ENCODE peak calls at places on chromosomes 3 and 15, in nine cellular contexts. One of them, this sample, is unnamed.

GRCh38 chr3:45786801-45787495 is 9.4 kb downstream of the SLC6A20 start:
- DNase-seq in neural crest cell: no peak
- DNase-seq in GM12864: no peak
- DNase-seq in nephron progenitor cell: no peak
- DNase-seq in MCF 10A: no peak
- DNase-seq in transverse colon: no peak
- DNase-seq in kidney: no peak
- DNase-seq in cardiac muscle cell: no peak
- DNase-seq in glutamatergic neuron: no peak
- DNase-seq in this sample: no peak

GRCh38 chr15:92527197-92527596 is 128.4 kb downstream of the FAM174B start:
- DNase-seq in neural crest cell: no peak
- DNase-seq in GM12864: no peak
- DNase-seq in nephron progenitor cell: no peak
- DNase-seq in MCF 10A: peak
- DNase-seq in transverse colon: peak
- DNase-seq in kidney: no peak
- DNase-seq in cardiac muscle cell: peak
- DNase-seq in glutamatergic neuron: no peak
- DNase-seq in this sample: no peak

GRCh38 chr15:98039596-98039995 is 79.1 kb downstream of the ARRDC4 start:
- DNase-seq in neural crest cell: no peak
- DNase-seq in GM12864: no peak
- DNase-seq in nephron progenitor cell: no peak
- DNase-seq in MCF 10A: no peak
- DNase-seq in transverse colon: no peak
- DNase-seq in kidney: no peak
- DNase-seq in cardiac muscle cell: no peak
- DNase-seq in glutamatergic neuron: no peak
- DNase-seq in this sample: no peak

GRCh38 chr3:49358884-49359225 is 702 bp upstream of the GPX1 start:
- DNase-seq in neural crest cell: no peak
- DNase-seq in GM12864: no peak
- DNase-seq in nephron progenitor cell: no peak
- DNase-seq in MCF 10A: no peak
- DNase-seq in transverse colon: no peak
- DNase-seq in kidney: no peak
- DNase-seq in cardiac muscle cell: no peak
- DNase-seq in glutamatergic neuron: no peak
- DNase-seq in this sample: no peak

GRCh38 chr3:37862219-37862711 is 585 bp downstream of the CTDSPL start:
- DNase-seq in neural crest cell: no peak
- DNase-seq in GM12864: no peak
- DNase-seq in nephron progenitor cell: peak
- DNase-seq in MCF 10A: peak
- DNase-seq in transverse colon: peak
- DNase-seq in kidney: peak
- DNase-seq in cardiac muscle cell: peak
- DNase-seq in glutamatergic neuron: peak
- DNase-seq in this sample: peak

GRCh38 chr15:50051344-50051743 is 67.7 kb downstream of the ATP8B4 start:
- DNase-seq in neural crest cell: no peak
- DNase-seq in GM12864: no peak
- DNase-seq in nephron progenitor cell: no peak
- DNase-seq in MCF 10A: no peak
- DNase-seq in transverse colon: no peak
- DNase-seq in kidney: no peak
- DNase-seq in cardiac muscle cell: no peak
- DNase-seq in glutamatergic neuron: no peak
- DNase-seq in this sample: no peak

GRCh38 chr3:43223670-43224364 is 62.5 kb upstream of the SNRK start:
- DNase-seq in neural crest cell: no peak
- DNase-seq in GM12864: no peak
- DNase-seq in nephron progenitor cell: no peak
- DNase-seq in MCF 10A: no peak
- DNase-seq in transverse colon: no peak
- DNase-seq in kidney: no peak
- DNase-seq in cardiac muscle cell: peak
- DNase-seq in glutamatergic neuron: no peak
- DNase-seq in this sample: no peak

GRCh38 chr3:155079795-155080546 is at the start of gene MME:
- DNase-seq in neural crest cell: peak
- DNase-seq in GM12864: no peak
- DNase-seq in nephron progenitor cell: peak
- DNase-seq in MCF 10A: peak
- DNase-seq in transverse colon: peak
- DNase-seq in kidney: peak
- DNase-seq in cardiac muscle cell: peak
- DNase-seq in glutamatergic neuron: peak
- DNase-seq in this sample: peak

GRCh38 chr3:186724911-186725310 is 7.8 kb downstream of the KNG1 start:
- DNase-seq in neural crest cell: no peak
- DNase-seq in GM12864: no peak
- DNase-seq in nephron progenitor cell: no peak
- DNase-seq in MCF 10A: no peak
- DNase-seq in transverse colon: no peak
- DNase-seq in kidney: no peak
- DNase-seq in cardiac muscle cell: no peak
- DNase-seq in glutamatergic neuron: no peak
- DNase-seq in this sample: no peak

GRCh38 chr3:139122221-139122581 is 77.5 kb upstream of the PRR23C start:
- DNase-seq in neural crest cell: no peak
- DNase-seq in GM12864: no peak
- DNase-seq in nephron progenitor cell: no peak
- DNase-seq in MCF 10A: no peak
- DNase-seq in transverse colon: no peak
- DNase-seq in kidney: no peak
- DNase-seq in cardiac muscle cell: peak
- DNase-seq in glutamatergic neuron: no peak
- DNase-seq in this sample: no peak

GRCh38 chr3:31448035-31448881 is 84.5 kb upstream of the STT3B start:
- DNase-seq in neural crest cell: no peak
- DNase-seq in GM12864: peak
- DNase-seq in nephron progenitor cell: no peak
- DNase-seq in MCF 10A: peak
- DNase-seq in transverse colon: peak
- DNase-seq in kidney: no peak
- DNase-seq in cardiac muscle cell: peak
- DNase-seq in glutamatergic neuron: no peak
- DNase-seq in this sample: peak

GRCh38 chr15:71456362-71456761 is 341.1 kb downstream of the THSD4 start:
- DNase-seq in neural crest cell: no peak
- DNase-seq in GM12864: no peak
- DNase-seq in nephron progenitor cell: no peak
- DNase-seq in MCF 10A: no peak
- DNase-seq in transverse colon: no peak
- DNase-seq in kidney: no peak
- DNase-seq in cardiac muscle cell: no peak
- DNase-seq in glutamatergic neuron: no peak
- DNase-seq in this sample: no peak

GRCh38 chr3:179829391-179829790 is 176.6 kb downstream of the USP13 start:
- DNase-seq in neural crest cell: no peak
- DNase-seq in GM12864: no peak
- DNase-seq in nephron progenitor cell: no peak
- DNase-seq in MCF 10A: no peak
- DNase-seq in transverse colon: no peak
- DNase-seq in kidney: no peak
- DNase-seq in cardiac muscle cell: no peak
- DNase-seq in glutamatergic neuron: no peak
- DNase-seq in this sample: no peak

GRCh38 chr3:108428580-108428979 is 81.8 kb downstream of the MYH15 start:
- DNase-seq in neural crest cell: no peak
- DNase-seq in GM12864: no peak
- DNase-seq in nephron progenitor cell: no peak
- DNase-seq in MCF 10A: no peak
- DNase-seq in transverse colon: no peak
- DNase-seq in kidney: no peak
- DNase-seq in cardiac muscle cell: peak
- DNase-seq in glutamatergic neuron: no peak
- DNase-seq in this sample: no peak

GRCh38 chr15:70095387-70096214 is 2.1 kb downstream of the TLE3 start:
- DNase-seq in neural crest cell: no peak
- DNase-seq in GM12864: no peak
- DNase-seq in nephron progenitor cell: peak
- DNase-seq in MCF 10A: no peak
- DNase-seq in transverse colon: peak
- DNase-seq in kidney: peak
- DNase-seq in cardiac muscle cell: peak
- DNase-seq in glutamatergic neuron: peak
- DNase-seq in this sample: peak

DNA sequence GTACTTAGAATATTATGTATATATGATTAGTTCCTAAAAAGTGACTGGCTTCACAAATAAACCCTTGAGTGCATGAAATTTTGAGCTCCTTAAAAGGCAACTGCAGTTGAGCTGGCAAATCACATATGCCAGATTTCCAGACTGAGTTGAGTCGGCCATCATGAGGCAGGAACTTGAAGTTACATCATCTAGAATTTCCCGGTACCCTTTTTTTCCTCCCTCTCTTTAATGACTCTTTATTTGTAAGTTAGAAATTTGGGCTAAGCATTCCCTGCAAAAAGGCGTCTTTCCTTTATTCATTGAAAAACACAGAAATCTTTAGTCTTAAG is 162.6 kb downstream of the FNDC3B start:
- DNase-seq in neural crest cell: no peak
- DNase-seq in GM12864: no peak
- DNase-seq in nephron progenitor cell: no peak
- DNase-seq in MCF 10A: peak
- DNase-seq in transverse colon: no peak
- DNase-seq in kidney: no peak
- DNase-seq in cardiac muscle cell: peak
- DNase-seq in glutamatergic neuron: no peak
- DNase-seq in this sample: no peak
- TF ChIP-seq CTCF in neural crest cell: no peak
- TF ChIP-seq CTCF in GM12864: no peak
- TF ChIP-seq CTCF in nephron progenitor cell: no peak
- TF ChIP-seq CTCF in MCF 10A: no peak
- TF ChIP-seq CTCF in transverse colon: no peak
- TF ChIP-seq CTCF in kidney: no peak
- TF ChIP-seq CTCF in cardiac muscle cell: no peak
- TF ChIP-seq CTCF in glutamatergic neuron: no peak
- TF ChIP-seq CTCF in this sample: no peak

GRCh38 chr3:112670824-112671223 is 29.9 kb upstream of the CCDC80 start:
- DNase-seq in neural crest cell: no peak
- DNase-seq in GM12864: no peak
- DNase-seq in nephron progenitor cell: no peak
- DNase-seq in MCF 10A: no peak
- DNase-seq in transverse colon: no peak
- DNase-seq in kidney: no peak
- DNase-seq in cardiac muscle cell: no peak
- DNase-seq in glutamatergic neuron: no peak
- DNase-seq in this sample: no peak
- TF ChIP-seq CTCF in neural crest cell: no peak
- TF ChIP-seq CTCF in GM12864: no peak
- TF ChIP-seq CTCF in nephron progenitor cell: no peak
- TF ChIP-seq CTCF in MCF 10A: no peak
- TF ChIP-seq CTCF in transverse colon: no peak
- TF ChIP-seq CTCF in kidney: no peak
- TF ChIP-seq CTCF in cardiac muscle cell: no peak
- TF ChIP-seq CTCF in glutamatergic neuron: no peak
- TF ChIP-seq CTCF in this sample: no peak

DNA sequence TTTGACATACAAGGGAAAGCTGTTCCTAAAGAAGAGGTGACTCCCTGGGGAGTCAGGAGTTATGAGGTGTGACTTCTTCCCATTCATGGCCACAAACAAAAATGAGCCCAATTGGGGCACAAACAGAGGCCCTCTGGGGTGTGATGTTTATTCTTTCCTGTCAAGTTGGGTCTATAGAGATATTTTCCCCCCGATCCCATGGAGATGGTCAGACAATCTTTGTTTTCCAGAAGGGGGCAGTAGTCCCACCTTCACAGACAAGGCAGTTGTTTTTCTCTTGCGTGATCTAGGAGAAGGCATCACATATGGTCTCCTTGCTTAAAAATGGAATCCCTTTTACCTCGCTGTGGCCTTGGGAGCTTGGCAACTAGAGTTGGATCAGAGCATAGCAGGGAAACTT is 110.3 kb downstream of the MFSD1 start:
- DNase-seq in neural crest cell: no peak
- DNase-seq in GM12864: no peak
- DNase-seq in nephron progenitor cell: no peak
- DNase-seq in MCF 10A: no peak
- DNase-seq in transverse colon: no peak
- DNase-seq in kidney: no peak
- DNase-seq in cardiac muscle cell: no peak
- DNase-seq in glutamatergic neuron: no peak
- DNase-seq in this sample: no peak
- TF ChIP-seq CTCF in neural crest cell: peak
- TF ChIP-seq CTCF in GM12864: no peak
- TF ChIP-seq CTCF in nephron progenitor cell: no peak
- TF ChIP-seq CTCF in MCF 10A: no peak
- TF ChIP-seq CTCF in transverse colon: no peak
- TF ChIP-seq CTCF in kidney: no peak
- TF ChIP-seq CTCF in cardiac muscle cell: no peak
- TF ChIP-seq CTCF in glutamatergic neuron: no peak
- TF ChIP-seq CTCF in this sample: no peak

DNA sequence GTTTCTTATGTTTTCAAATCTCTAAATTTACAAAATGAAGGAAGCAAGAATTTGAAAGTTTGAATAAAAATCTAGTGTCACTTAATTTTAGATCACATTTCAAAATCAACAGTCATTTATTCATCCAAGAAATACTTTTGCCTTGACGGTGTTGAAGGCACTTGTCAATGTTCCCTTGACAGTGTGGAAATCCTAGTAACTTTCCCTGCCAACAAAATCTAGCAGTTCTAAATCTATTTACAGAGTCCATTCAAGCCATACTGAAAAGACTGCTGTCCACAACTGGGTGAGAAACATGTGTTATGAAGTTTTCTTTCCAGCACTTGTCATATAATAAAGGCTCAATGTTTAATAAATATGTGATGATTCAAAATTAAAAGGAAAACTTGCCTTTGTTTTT is 8.6 kb upstream of the MAP2K5 start:
- DNase-seq in neural crest cell: no peak
- DNase-seq in GM12864: no peak
- DNase-seq in nephron progenitor cell: no peak
- DNase-seq in MCF 10A: no peak
- DNase-seq in transverse colon: no peak
- DNase-seq in kidney: no peak
- DNase-seq in cardiac muscle cell: no peak
- DNase-seq in glutamatergic neuron: no peak
- DNase-seq in this sample: no peak
- TF ChIP-seq CTCF in neural crest cell: no peak
- TF ChIP-seq CTCF in GM12864: no peak
- TF ChIP-seq CTCF in nephron progenitor cell: no peak
- TF ChIP-seq CTCF in MCF 10A: no peak
- TF ChIP-seq CTCF in transverse colon: no peak
- TF ChIP-seq CTCF in kidney: no peak
- TF ChIP-seq CTCF in cardiac muscle cell: no peak
- TF ChIP-seq CTCF in glutamatergic neuron: no peak
- TF ChIP-seq CTCF in this sample: no peak

GRCh38 chr3:192772495-192772894 is 45.2 kb upstream of the FGF12 start:
- DNase-seq in neural crest cell: peak
- DNase-seq in GM12864: no peak
- DNase-seq in nephron progenitor cell: peak
- DNase-seq in MCF 10A: peak
- DNase-seq in transverse colon: no peak
- DNase-seq in kidney: no peak
- DNase-seq in cardiac muscle cell: peak
- DNase-seq in glutamatergic neuron: peak
- DNase-seq in this sample: no peak
- TF ChIP-seq CTCF in neural crest cell: peak
- TF ChIP-seq CTCF in GM12864: peak
- TF ChIP-seq CTCF in nephron progenitor cell: peak
- TF ChIP-seq CTCF in MCF 10A: peak
- TF ChIP-seq CTCF in transverse colon: no peak
- TF ChIP-seq CTCF in kidney: peak
- TF ChIP-seq CTCF in cardiac muscle cell: peak
- TF ChIP-seq CTCF in glutamatergic neuron: peak
- TF ChIP-seq CTCF in this sample: no peak

This sample was measured in left lung.